ENCODE peak calls at places on chromosome 15, in ten cellular contexts. Z is mesendoderm, E is astrocyte, N is GM12878, V is OCI-LY7, A is thoracic aorta, L is upper lobe of right lung, X is endothelial cell of umbilical vein, P is caudate nucleus, R is HepG2. M is an unnamed sample.

GRCh38 chr15:53197426-53197839 is 407.3 kb upstream of the ONECUT1 start:
- DNase-seq in Z (peak; percentile 84), E (peak; percentile 3), N (no peak), V (peak; percentile 37), A (no peak), L (peak; percentile 76), X (peak; percentile 35), P (no peak), R (peak; percentile 44), M (no peak)

GRCh38 chr15:54127574-54127973 is 149.3 kb downstream of the UNC13C start:
- DNase-seq in Z (no peak), E (no peak), N (no peak), V (no peak), A (no peak), L (no peak), X (no peak), P (no peak), R (no peak), M (no peak)

GRCh38 chr15:43268111-43269105 is 1.7 kb upstream of the TGM5 start:
- DNase-seq in Z (peak; percentile 42), E (no peak), N (no peak), V (no peak), A (no peak), L (no peak), X (no peak), P (no peak), R (peak; percentile 11), M (no peak)

GRCh38 chr15:58454950-58455401 is 23.2 kb downstream of the LIPC start:
- DNase-seq in Z (no peak), E (no peak), N (no peak), V (no peak), A (no peak), L (no peak), X (peak; percentile 48), P (no peak), R (peak; percentile 83), M (no peak)

GRCh38 chr15:82832601-82833209 is 23.3 kb downstream of the WHAMM start:
- DNase-seq in Z (no peak), E (peak; percentile 93), N (peak; percentile 53), V (no peak), A (no peak), L (no peak), X (peak; percentile 45), P (no peak), R (no peak), M (peak; percentile 54)

GRCh38 chr15:77025066-77025435 is 30.1 kb downstream of the PSTPIP1 start:
- DNase-seq in Z (no peak), E (no peak), N (no peak), V (no peak), A (no peak), L (peak; percentile 60), X (no peak), P (no peak), R (no peak), M (no peak)

GRCh38 chr15:47513496-47513895 is 203.8 kb upstream of the SEMA6D start:
- DNase-seq in Z (no peak), E (no peak), N (no peak), V (no peak), A (no peak), L (no peak), X (no peak), P (no peak), R (no peak), M (no peak)

GRCh38 chr15:64843996-64844395 is 2.3 kb downstream of the PLEKHO2 start:
- DNase-seq in Z (no peak), E (no peak), N (no peak), V (no peak), A (no peak), L (no peak), X (no peak), P (no peak), R (no peak), M (no peak)

GRCh38 chr15:88658972-88659931 is 20.4 kb downstream of the ISG20 start:
- DNase-seq in Z (no peak), E (peak; percentile 66), N (no peak), V (no peak), A (no peak), L (no peak), X (peak; percentile 64), P (no peak), R (no peak), M (no peak)

GRCh38 chr15:87144775-87145174 is 1065.1 kb downstream of the AGBL1 start:
- DNase-seq in Z (no peak), E (peak; percentile 79), N (no peak), V (no peak), A (no peak), L (no peak), X (no peak), P (no peak), R (no peak), M (peak; percentile 33)

GRCh38 chr15:43977072-43977884 is 150.5 kb downstream of the WDR76 start:
- DNase-seq in Z (peak; percentile 85), E (no peak), N (peak; percentile 63), V (peak; percentile 37), A (no peak), L (no peak), X (peak; percentile 29), P (no peak), R (peak; percentile 22), M (no peak)

GRCh38 chr15:29334544-29334943 is 64.9 kb upstream of the NSMCE3 start:
- DNase-seq in Z (no peak), E (no peak), N (no peak), V (no peak), A (no peak), L (no peak), X (no peak), P (no peak), R (no peak), M (no peak)

GRCh38 chr15:62745621-62746180 is 296.8 kb upstream of the TPM1 start:
- DNase-seq in Z (no peak), E (no peak), N (no peak), V (no peak), A (no peak), L (no peak), X (no peak), P (no peak), R (no peak), M (no peak)

GRCh38 chr15:66744610-66745279 is 42.7 kb downstream of the SMAD6 start:
- DNase-seq in Z (no peak), E (no peak), N (no peak), V (no peak), A (no peak), L (peak; percentile 35), X (no peak), P (no peak), R (no peak), M (no peak)
- H3K27ac ChIP-seq in Z (no peak overlapping the region), E (no peak overlapping the region), N (no peak overlapping the region), V (no peak overlapping the region), A (peak overlapping the region; percentile 69), L (no peak overlapping the region), X (peak overlapping the region; percentile 36), P (no peak overlapping the region), R (no peak overlapping the region), M (peak overlapping the region; percentile 31)

GRCh38 chr15:66298803-66299251 is 5.5 kb downstream of the DIS3L start:
- DNase-seq in Z (peak; percentile 69), E (no peak), N (no peak), V (no peak), A (no peak), L (no peak), X (no peak), P (no peak), R (no peak), M (no peak)
- H3K27ac ChIP-seq in Z (no peak overlapping the region), E (no peak overlapping the region), N (no peak overlapping the region), V (no peak overlapping the region), A (no peak overlapping the region), L (no peak overlapping the region), X (no peak overlapping the region), P (no peak overlapping the region), R (no peak overlapping the region), M (no peak overlapping the region)

GRCh38 chr15:98923579-98923978 is 84.0 kb downstream of the PGPEP1L start:
- DNase-seq in Z (no peak), E (no peak), N (no peak), V (no peak), A (no peak), L (no peak), X (no peak), P (no peak), R (no peak), M (no peak)

GRCh38 chr15:98927057-98927456 is 80.5 kb downstream of the PGPEP1L start:
- DNase-seq in Z (no peak), E (no peak), N (no peak), V (no peak), A (no peak), L (no peak), X (peak; percentile 30), P (no peak), R (no peak), M (no peak)

GRCh38 chr15:98926236-98926635 is 81.4 kb downstream of the PGPEP1L start:
- DNase-seq in Z (no peak), E (no peak), N (no peak), V (no peak), A (no peak), L (no peak), X (no peak), P (no peak), R (no peak), M (no peak)

GRCh38 chr15:98923159-98923558 is 84.4 kb downstream of the PGPEP1L start:
- DNase-seq in Z (no peak), E (no peak), N (no peak), V (no peak), A (no peak), L (no peak), X (no peak), P (no peak), R (no peak), M (no peak)

GRCh38 chr15:98924311-98925049 is 83.1 kb downstream of the PGPEP1L start:
- DNase-seq in Z (no peak), E (no peak), N (no peak), V (no peak), A (no peak), L (no peak), X (peak; percentile 72), P (no peak), R (no peak), M (no peak)
- H3K27ac ChIP-seq in Z (no peak overlapping the region), E (no peak overlapping the region), N (no peak overlapping the region), V (no peak overlapping the region), A (peak overlapping the region; percentile 58), L (peak overlapping the region; percentile 1), X (peak overlapping the region; percentile 37), P (no peak overlapping the region), R (no peak overlapping the region), M (no peak overlapping the region)

GRCh38 chr15:85639752-85640381 is 154.9 kb downstream of the KLHL25 start:
- DNase-seq in Z (no peak), E (peak; percentile 74), N (no peak), V (no peak), A (no peak), L (no peak), X (no peak), P (no peak), R (no peak), M (no peak)

GRCh38 chr15:85642054-85642692 is 152.6 kb downstream of the KLHL25 start:
- DNase-seq in Z (no peak), E (no peak), N (no peak), V (no peak), A (no peak), L (no peak), X (no peak), P (no peak), R (no peak), M (no peak)

GRCh38 chr15:85646538-85647091 is 148.1 kb downstream of the KLHL25 start:
- DNase-seq in Z (peak; percentile 69), E (peak; percentile 94), N (no peak), V (no peak), A (no peak), L (no peak), X (peak; percentile 12), P (no peak), R (no peak), M (peak; percentile 58)

GRCh38 chr15:85642693-85643058 is 152.0 kb downstream of the KLHL25 start:
- DNase-seq in Z (no peak), E (peak; percentile 84), N (no peak), V (no peak), A (peak; percentile 44), L (no peak), X (peak; percentile 30), P (no peak), R (no peak), M (no peak)
- H3K27ac ChIP-seq in Z (no peak overlapping the region), E (peak overlapping the region; percentile 38), N (no peak overlapping the region), V (no peak overlapping the region), A (peak overlapping the region; percentile 88), L (peak overlapping the region; percentile 40), X (no peak overlapping the region), P (peak overlapping the region; percentile 36), R (no peak overlapping the region), M (peak overlapping the region; percentile 47)